ENCODE peak calls at places on chromosomes 4 and X, in six cellular contexts. One of them, this sample, is unnamed.

GRCh38 chr4:3866813-3867129 is 100.6 kb downstream of the ADRA2C start:
- DNase-seq in fibroblast of the aortic adventitia: no peak
- DNase-seq in stimulated activated CD4-positive, alpha-beta T cell treated with anti-CD3 and anti-CD28 coated beads, Interleukin-12 subunit alpha, Interleukin-12 subunit beta, amount 100 ng/mL, for 4 hours: no peak
- DNase-seq in AG09309: no peak
- DNase-seq in activated CD4-positive, alpha-beta T cell treated with anti-CD3 and anti-CD28 coated beads for 48 hours: no peak
- DNase-seq in HS-5: no peak
- DNase-seq in this sample: no peak

GRCh38 chrX:18206657-18207056 is 14.0 kb downstream of the BEND2 start:
- DNase-seq in fibroblast of the aortic adventitia: no peak
- DNase-seq in stimulated activated CD4-positive, alpha-beta T cell treated with anti-CD3 and anti-CD28 coated beads, Interleukin-12 subunit alpha, Interleukin-12 subunit beta, amount 100 ng/mL, for 4 hours: no peak
- DNase-seq in AG09309: no peak
- DNase-seq in activated CD4-positive, alpha-beta T cell treated with anti-CD3 and anti-CD28 coated beads for 48 hours: no peak
- DNase-seq in HS-5: no peak
- DNase-seq in this sample: no peak

GRCh38 chr4:156959298-156959702 is 12.3 kb downstream of the PDGFC start:
- DNase-seq in fibroblast of the aortic adventitia: peak; percentile 42
- DNase-seq in stimulated activated CD4-positive, alpha-beta T cell treated with anti-CD3 and anti-CD28 coated beads, Interleukin-12 subunit alpha, Interleukin-12 subunit beta, amount 100 ng/mL, for 4 hours: no peak
- DNase-seq in AG09309: peak; percentile 86
- DNase-seq in activated CD4-positive, alpha-beta T cell treated with anti-CD3 and anti-CD28 coated beads for 48 hours: no peak
- DNase-seq in HS-5: no peak
- DNase-seq in this sample: no peak

GRCh38 chr4:30722092-30722915 is 2.1 kb downstream of the PCDH7 start:
- DNase-seq in fibroblast of the aortic adventitia: no peak
- DNase-seq in stimulated activated CD4-positive, alpha-beta T cell treated with anti-CD3 and anti-CD28 coated beads, Interleukin-12 subunit alpha, Interleukin-12 subunit beta, amount 100 ng/mL, for 4 hours: no peak
- DNase-seq in AG09309: no peak
- DNase-seq in activated CD4-positive, alpha-beta T cell treated with anti-CD3 and anti-CD28 coated beads for 48 hours: no peak
- DNase-seq in HS-5: no peak
- DNase-seq in this sample: no peak

GRCh38 chrX:68424719-68425118 is 8.6 kb downstream of the OPHN1 start:
- DNase-seq in fibroblast of the aortic adventitia: peak; percentile 27
- DNase-seq in stimulated activated CD4-positive, alpha-beta T cell treated with anti-CD3 and anti-CD28 coated beads, Interleukin-12 subunit alpha, Interleukin-12 subunit beta, amount 100 ng/mL, for 4 hours: no peak
- DNase-seq in AG09309: no peak
- DNase-seq in activated CD4-positive, alpha-beta T cell treated with anti-CD3 and anti-CD28 coated beads for 48 hours: no peak
- DNase-seq in HS-5: no peak
- DNase-seq in this sample: no peak

GRCh38 chrX:102042706-102043325 is 82.7 kb upstream of the TCEAL2 start:
- DNase-seq in fibroblast of the aortic adventitia: no peak
- DNase-seq in stimulated activated CD4-positive, alpha-beta T cell treated with anti-CD3 and anti-CD28 coated beads, Interleukin-12 subunit alpha, Interleukin-12 subunit beta, amount 100 ng/mL, for 4 hours: no peak
- DNase-seq in AG09309: peak; percentile 8
- DNase-seq in activated CD4-positive, alpha-beta T cell treated with anti-CD3 and anti-CD28 coated beads for 48 hours: no peak
- DNase-seq in HS-5: no peak
- DNase-seq in this sample: no peak

GRCh38 chr4:105894570-105895323 is 524 bp upstream of the NPNT start:
- DNase-seq in fibroblast of the aortic adventitia: peak; percentile 17
- DNase-seq in stimulated activated CD4-positive, alpha-beta T cell treated with anti-CD3 and anti-CD28 coated beads, Interleukin-12 subunit alpha, Interleukin-12 subunit beta, amount 100 ng/mL, for 4 hours: no peak
- DNase-seq in AG09309: no peak
- DNase-seq in activated CD4-positive, alpha-beta T cell treated with anti-CD3 and anti-CD28 coated beads for 48 hours: no peak
- DNase-seq in HS-5: no peak
- DNase-seq in this sample: no peak

GRCh38 chrX:30246769-30247489 is at the start of gene MAGEB1:
- DNase-seq in fibroblast of the aortic adventitia: no peak
- DNase-seq in stimulated activated CD4-positive, alpha-beta T cell treated with anti-CD3 and anti-CD28 coated beads, Interleukin-12 subunit alpha, Interleukin-12 subunit beta, amount 100 ng/mL, for 4 hours: no peak
- DNase-seq in AG09309: no peak
- DNase-seq in activated CD4-positive, alpha-beta T cell treated with anti-CD3 and anti-CD28 coated beads for 48 hours: no peak
- DNase-seq in HS-5: no peak
- DNase-seq in this sample: no peak

GRCh38 chrX:65098851-65099250 is 122.6 kb upstream of the ZC4H2 start:
- DNase-seq in fibroblast of the aortic adventitia: no peak
- DNase-seq in stimulated activated CD4-positive, alpha-beta T cell treated with anti-CD3 and anti-CD28 coated beads, Interleukin-12 subunit alpha, Interleukin-12 subunit beta, amount 100 ng/mL, for 4 hours: no peak
- DNase-seq in AG09309: no peak
- DNase-seq in activated CD4-positive, alpha-beta T cell treated with anti-CD3 and anti-CD28 coated beads for 48 hours: no peak
- DNase-seq in HS-5: no peak
- DNase-seq in this sample: no peak

This sample was measured in kidney epithelial cell.